ENCODE peak calls at places on chromosomes 4 and X, in eight cellular contexts. G is effector memory CD4-positive, alpha-beta T cell; L is neuronal stem cell; H is hepatocyte; S is esophagus squamous epithelium; V is keratinocyte; E is fibroblast of lung; I is K562. K is an unnamed sample. For H3K4me1 and H3K36me3, the result is how much of the 10 kb centered on the place peaks cover.

GRCh38 chr4:69760455-69760854 is at the start of gene SULT1B1:
- DNase-seq in G (no peak), L (no peak), H (peak), S (no peak), V (no peak), E (peak), I (no peak), K (no peak)

GRCh38 chr4:17286737-17287460 is 225.0 kb downstream of the QDPR start:
- DNase-seq in G (no peak), L (no peak), H (no peak), S (no peak), V (no peak), E (no peak), I (no peak), K (no peak)

GRCh38 chrX:39331062-39331704 is 529.9 kb downstream of the MID1IP1 start:
- DNase-seq in G (no peak), L (no peak), H (no peak), S (no peak), V (no peak), E (peak), I (no peak), K (no peak)

GRCh38 chrX:120144178-120144844 is 14.1 kb upstream of the RHOXF2 start:
- DNase-seq in G (no peak), L (no peak), H (no peak), S (no peak), V (no peak), E (no peak), I (peak), K (peak)

GRCh38 chrX:72280210-72280882 is 3.3 kb upstream of the RPS4X start:
- DNase-seq in G (no peak), L (no peak), H (no peak), S (no peak), V (no peak), E (no peak), I (peak), K (no peak)

GRCh38 chr4:97778174-97778573 is 365.1 kb downstream of the STPG2 start:
- DNase-seq in G (no peak), L (no peak), H (no peak), S (no peak), V (no peak), E (no peak), I (no peak), K (no peak)

GRCh38 chrX:3520987-3521875 is 174.8 kb upstream of the MXRA5 start:
- DNase-seq in G (no peak), L (no peak), H (no peak), S (no peak), V (no peak), E (peak), I (no peak), K (no peak)

GRCh38 chr4:169428376-169428775 is 157.6 kb upstream of the SH3RF1 start:
- DNase-seq in G (no peak), L (no peak), H (no peak), S (no peak), V (no peak), E (no peak), I (no peak), K (no peak)

GRCh38 chrX:35380808-35381700 is 417.1 kb upstream of the MAGEB16 start:
- DNase-seq in G (no peak), L (no peak), H (peak), S (no peak), V (no peak), E (peak), I (no peak), K (peak)

GRCh38 chr4:155903453-155903852 is at the start of gene TDO2:
- DNase-seq in G (no peak), L (no peak), H (peak), S (no peak), V (no peak), E (no peak), I (no peak), K (no peak)

GRCh38 chrX:16664059-16664458 is 14.1 kb downstream of the S100G start:
- DNase-seq in G (no peak), L (no peak), H (no peak), S (no peak), V (no peak), E (peak), I (no peak), K (no peak)

GRCh38 chrX:38069991-38070390 is 63.6 kb downstream of the SYTL5 start:
- DNase-seq in G (no peak), L (no peak), H (no peak), S (no peak), V (no peak), E (no peak), I (no peak), K (no peak)

GRCh38 chr4:83281326-83281725 is 3.3 kb downstream of the COQ2 start:
- DNase-seq in G (no peak), L (no peak), H (no peak), S (no peak), V (no peak), E (no peak), I (no peak), K (no peak)

GRCh38 chrX:1551959-1552546 is 15.1 kb upstream of the P2RY8 start:
- DNase-seq in G (no peak), L (no peak), H (no peak), S (no peak), V (no peak), E (no peak), I (no peak), K (no peak)

GRCh38 chr4:163681208-163681821 is 186.8 kb downstream of the TMA16 start:
- DNase-seq in G (no peak), L (peak), H (peak), S (no peak), V (no peak), E (no peak), I (peak), K (peak)

GRCh38 chr4:113869743-113870375 is 108.3 kb upstream of the CAMK2D start:
- DNase-seq in G (no peak), L (no peak), H (peak), S (no peak), V (no peak), E (peak), I (no peak), K (no peak)

GRCh38 chr4:181971411-181971810 is 271.8 kb upstream of the TENM3 start:
- DNase-seq in G (no peak), L (no peak), H (no peak), S (no peak), V (peak), E (peak), I (no peak), K (no peak)

GRCh38 chrX:115344885-115345653 is 55.6 kb downstream of the LUZP4 start:
- DNase-seq in G (no peak), L (peak), H (peak), S (peak), V (peak), E (peak), I (no peak), K (peak)

GRCh38 chr4:7103031-7103598 is 35.3 kb upstream of the GRPEL1 start:
- DNase-seq in G (peak), L (peak), H (peak), S (peak), V (no peak), E (peak), I (peak), K (peak)

GRCh38 chr4:154743683-154744340 is at the start of gene LRAT:
- DNase-seq in G (no peak), L (no peak), H (peak), S (no peak), V (no peak), E (no peak), I (peak), K (no peak)

GRCh38 chrX:38318196-38318595 is 9.1 kb downstream of the RPGR start:
- DNase-seq in G (no peak), L (no peak), H (no peak), S (no peak), V (no peak), E (no peak), I (no peak), K (no peak)

GRCh38 chr4:42216569-42216968 is 64.1 kb upstream of the BEND4 start:
- DNase-seq in G (no peak), L (no peak), H (peak), S (no peak), V (no peak), E (no peak), I (no peak), K (no peak)
- H3K4me1 ChIP-seq in G (under half), L (under half), H (under half), S (under half), V (under half), E (under half), I (under half), K (under half)

GRCh38 chr4:848307-848691 is 22.4 kb upstream of the CPLX1 start:
- DNase-seq in G (no peak), L (no peak), H (no peak), S (no peak), V (no peak), E (no peak), I (no peak), K (no peak)
- H3K36me3 ChIP-seq in G (under half), L (half or more), H (under half), S (under half), V (under half), E (under half), I (under half), K (under half)

DNA sequence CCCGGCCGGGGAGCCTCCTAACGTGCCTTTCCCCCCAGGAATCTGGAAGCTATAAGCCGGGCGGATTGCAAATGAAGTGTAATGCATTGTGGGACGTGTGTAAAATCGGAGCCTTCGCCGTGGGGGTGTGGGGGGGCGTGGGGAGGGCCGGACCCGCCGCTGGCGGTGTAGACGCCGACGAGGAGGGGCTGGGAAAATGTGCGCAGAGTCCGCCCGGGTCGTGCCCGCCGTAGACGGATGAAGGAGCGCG is 1.3 kb downstream of the STOX2 start:
- DNase-seq in G (no peak), L (no peak), H (no peak), S (no peak), V (no peak), E (no peak), I (no peak), K (peak)
- H3K4me1 ChIP-seq in G (under half), L (under half), H (under half), S (under half), V (under half), E (under half), I (under half), K (under half)

DNA sequence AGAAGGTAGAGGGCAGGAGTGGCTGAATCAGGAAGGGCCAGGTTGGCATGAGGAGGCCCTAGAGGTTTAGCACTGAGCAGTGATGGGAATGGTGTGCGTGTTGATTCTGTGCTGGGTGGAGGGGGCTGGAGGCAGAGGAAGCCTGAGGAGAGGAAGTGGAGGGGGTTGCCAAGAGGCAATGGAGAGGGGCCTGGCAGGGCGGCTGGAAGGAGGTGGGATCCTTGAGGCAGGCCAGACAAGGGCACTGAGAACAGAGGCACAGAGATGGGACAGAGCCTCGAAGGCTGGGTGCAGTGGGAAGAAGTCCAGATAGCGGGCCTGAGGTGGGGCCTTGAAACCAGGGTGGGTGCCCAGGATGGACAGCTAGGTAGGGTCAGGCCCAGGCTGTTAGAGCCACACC is 24.3 kb downstream of the SH3BP2 start:
- DNase-seq in G (no peak), L (no peak), H (no peak), S (no peak), V (no peak), E (no peak), I (no peak), K (no peak)
- H3K36me3 ChIP-seq in G (under half), L (under half), H (under half), S (under half), V (under half), E (under half), I (under half), K (under half)

GRCh38 chrX:66004928-66005831 is 34.7 kb downstream of the VSIG4 start:
- DNase-seq in G (no peak), L (no peak), H (no peak), S (no peak), V (no peak), E (no peak), I (peak), K (no peak)

GRCh38 chrX:66000628-66001275 is 39.1 kb downstream of the VSIG4 start:
- DNase-seq in G (no peak), L (no peak), H (no peak), S (no peak), V (no peak), E (no peak), I (no peak), K (no peak)

GRCh38 chrX:66000178-66000577 is 39.7 kb downstream of the VSIG4 start:
- DNase-seq in G (no peak), L (no peak), H (no peak), S (no peak), V (no peak), E (no peak), I (no peak), K (no peak)

GRCh38 chrX:66001596-66001995 is 38.3 kb downstream of the VSIG4 start:
- DNase-seq in G (no peak), L (no peak), H (no peak), S (no peak), V (no peak), E (no peak), I (no peak), K (no peak)

GRCh38 chrX:66002832-66003680 is 36.8 kb downstream of the VSIG4 start:
- DNase-seq in G (no peak), L (no peak), H (no peak), S (no peak), V (no peak), E (no peak), I (no peak), K (no peak)
- H3K4me1 ChIP-seq in G (under half), L (under half), H (under half), S (under half), V (under half), E (under half), I (half or more), K (under half)

GRCh38 chrX:9690046-9690445 is 75.6 kb downstream of the GPR143 start:
- DNase-seq in G (no peak), L (no peak), H (no peak), S (no peak), V (no peak), E (no peak), I (no peak), K (no peak)

GRCh38 chrX:9693307-9694001 is 72.2 kb downstream of the GPR143 start:
- DNase-seq in G (no peak), L (no peak), H (no peak), S (no peak), V (no peak), E (no peak), I (no peak), K (no peak)

GRCh38 chrX:9683350-9683749 is 82.3 kb downstream of the GPR143 start:
- DNase-seq in G (no peak), L (no peak), H (no peak), S (no peak), V (no peak), E (no peak), I (no peak), K (no peak)

GRCh38 chrX:9687899-9688298 is 77.7 kb downstream of the GPR143 start:
- DNase-seq in G (no peak), L (no peak), H (no peak), S (no peak), V (no peak), E (no peak), I (no peak), K (no peak)

GRCh38 chrX:9688833-9689232 is 76.8 kb downstream of the GPR143 start:
- DNase-seq in G (no peak), L (no peak), H (no peak), S (no peak), V (no peak), E (no peak), I (no peak), K (no peak)
- H3K36me3 ChIP-seq in G (under half), L (half or more), H (under half), S (under half), V (under half), E (under half), I (half or more), K (half or more)

GRCh38 chr4:57095245-57095644 is 14.9 kb downstream of the IGFBP7 start:
- DNase-seq in G (no peak), L (no peak), H (no peak), S (no peak), V (no peak), E (no peak), I (no peak), K (no peak)
- H3K4me1 ChIP-seq in G (under half), L (under half), H (under half), S (under half), V (under half), E (under half), I (under half), K (under half)

GRCh38 chr4:38135201-38135600 is 175.0 kb downstream of the PTTG2 start:
- DNase-seq in G (no peak), L (no peak), H (no peak), S (no peak), V (no peak), E (no peak), I (no peak), K (no peak)

GRCh38 chr4:38131371-38132139 is 171.4 kb downstream of the PTTG2 start:
- DNase-seq in G (peak), L (peak), H (peak), S (no peak), V (no peak), E (peak), I (no peak), K (no peak)

GRCh38 chr4:38132140-38132673 is 172.0 kb downstream of the PTTG2 start:
- DNase-seq in G (peak), L (no peak), H (peak), S (no peak), V (peak), E (peak), I (no peak), K (no peak)

GRCh38 chr4:38132843-38133662 is 172.9 kb downstream of the PTTG2 start:
- DNase-seq in G (no peak), L (no peak), H (peak), S (no peak), V (no peak), E (no peak), I (no peak), K (no peak)

GRCh38 chr4:38133711-38134480 is 173.7 kb downstream of the PTTG2 start:
- DNase-seq in G (no peak), L (no peak), H (no peak), S (no peak), V (no peak), E (no peak), I (no peak), K (no peak)
- H3K36me3 ChIP-seq in G (under half), L (half or more), H (under half), S (under half), V (under half), E (under half), I (under half), K (under half)

DNA sequence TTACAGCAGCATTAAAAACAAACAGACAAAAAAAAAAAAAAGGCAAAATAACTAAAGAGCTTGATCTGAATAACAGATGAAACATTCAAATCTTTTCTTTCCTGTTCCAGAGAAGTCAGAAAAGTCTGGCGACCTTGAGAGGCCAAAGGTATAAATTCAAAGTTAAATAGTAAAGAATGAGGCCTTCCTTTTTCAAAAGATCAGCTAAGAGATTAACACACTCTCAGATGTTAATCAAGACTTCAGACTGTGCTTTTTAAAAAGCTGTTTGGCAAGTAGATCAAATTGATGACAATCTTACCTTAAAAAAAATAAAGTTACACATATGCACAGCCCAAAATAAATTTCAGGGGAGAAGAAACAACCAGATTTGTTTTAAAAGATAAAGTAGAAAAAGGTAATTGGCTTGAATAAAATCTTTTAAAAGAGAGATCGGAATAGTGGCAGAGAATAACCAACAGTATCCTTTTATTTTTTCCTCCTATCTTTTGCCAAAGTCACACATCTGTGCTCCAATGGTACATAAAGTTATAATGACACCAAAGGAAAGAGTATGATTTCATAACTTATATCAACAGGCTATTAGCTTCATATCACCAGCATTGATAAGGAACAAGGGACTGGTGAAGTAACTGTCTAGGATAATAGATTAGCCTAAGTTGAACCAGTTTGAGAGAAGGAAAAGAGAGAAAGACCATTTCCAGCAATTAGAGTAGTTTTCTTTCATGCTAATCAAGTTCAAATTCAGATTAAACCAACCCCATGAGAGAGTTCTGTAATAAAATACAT is 70.4 kb downstream of the METTL14 start:
- DNase-seq in G (no peak), L (no peak), H (no peak), S (no peak), V (no peak), E (no peak), I (no peak), K (peak)
- H3K4me1 ChIP-seq in G (under half), L (under half), H (under half), S (under half), V (under half), E (under half), I (under half), K (under half)